ENCODE peak calls at places on chromosomes 11 and 22, in five cellular contexts. E is astrocyte of the spinal cord, W is tibial nerve, S is HS-5, T is mucosa of descending colon. X is an unnamed sample.

GRCh38 chr11:81963018-81963417 is 770.6 kb downstream of the FAM181B start:
- DNase-seq in E (no peak), W (no peak), S (peak), T (no peak), X (no peak)

GRCh38 chr11:20933958-20934357 is 264.6 kb downstream of the NELL1 start:
- DNase-seq in E (no peak), W (no peak), S (no peak), T (no peak), X (no peak)

GRCh38 chr11:8381343-8381742 is 117.7 kb upstream of the LMO1 start:
- DNase-seq in E (no peak), W (no peak), S (no peak), T (no peak), X (no peak)

GRCh38 chr11:30735946-30736345 is 149.8 kb upstream of the MPPED2 start:
- DNase-seq in E (no peak), W (no peak), S (no peak), T (no peak), X (no peak)

GRCh38 chr11:126354631-126355323 is 709 bp upstream of the ST3GAL4 start:
- DNase-seq in E (no peak), W (no peak), S (no peak), T (no peak), X (no peak)

GRCh38 chr11:134270250-134270714 is 5.9 kb upstream of the GLB1L3 start:
- DNase-seq in E (no peak), W (no peak), S (no peak), T (no peak), X (no peak)

GRCh38 chr22:47691152-47691895 is 928.9 kb downstream of the TBC1D22A start:
- DNase-seq in E (no peak), W (no peak), S (no peak), T (no peak), X (no peak)

GRCh38 chr11:65087216-65087615 is 3.2 kb downstream of the ZFPL1 start:
- DNase-seq in E (no peak), W (no peak), S (no peak), T (no peak), X (no peak)

GRCh38 chr11:119903389-119903788 is 174.4 kb upstream of the NECTIN1 start:
- DNase-seq in E (no peak), W (no peak), S (no peak), T (no peak), X (no peak)

GRCh38 chr22:45105281-45105700 is 58.4 kb upstream of the NUP50 start:
- DNase-seq in E (no peak), W (no peak), S (peak), T (no peak), X (no peak)

GRCh38 chr22:20324139-20324516 is 4.3 kb upstream of the DGCR6L start:
- DNase-seq in E (no peak), W (no peak), S (no peak), T (no peak), X (no peak)

GRCh38 chr11:64544616-64545296 is 46.3 kb upstream of the SLC22A12 start:
- DNase-seq in E (no peak), W (no peak), S (no peak), T (no peak), X (no peak)

GRCh38 chr11:71179877-71180276 is 72.5 kb downstream of the SHANK2 start:
- DNase-seq in E (no peak), W (no peak), S (no peak), T (no peak), X (no peak)

GRCh38 chr11:85682330-85683305 is 3.4 kb downstream of the CCDC89 start:
- DNase-seq in E (peak), W (peak), S (no peak), T (peak), X (peak)

GRCh38 chr11:107457205-107457557 is 444 bp downstream of the CWF19L2 start:
- DNase-seq in E (no peak), W (no peak), S (peak), T (no peak), X (no peak)

GRCh38 chr11:961921-962320 is 36.3 kb downstream of the AP2A2 start:
- DNase-seq in E (no peak), W (no peak), S (no peak), T (no peak), X (no peak)

GRCh38 chr22:43343262-43343988 is at the start of gene SCUBE1:
- DNase-seq in E (no peak), W (peak), S (no peak), T (peak), X (no peak)

GRCh38 chr11:118912742-118913410 is 12.8 kb downstream of the BCL9L start:
- DNase-seq in E (no peak), W (no peak), S (no peak), T (peak), X (no peak)

GRCh38 chr11:35623708-35624168 is 5.5 kb downstream of the FJX1 start:
- DNase-seq in E (peak), W (no peak), S (peak), T (no peak), X (no peak)

GRCh38 chr22:36860017-36860416 is 789 bp upstream of the NCF4 start:
- DNase-seq in E (no peak), W (no peak), S (no peak), T (no peak), X (no peak)

GRCh38 chr11:38416141-38416540 is 1818.1 kb upstream of the RAG2 start:
- DNase-seq in E (peak), W (no peak), S (no peak), T (no peak), X (no peak)

GRCh38 chr11:1138053-1138452 is 19.7 kb upstream of the MUC5AC start:
- DNase-seq in E (peak), W (no peak), S (no peak), T (no peak), X (no peak)

GRCh38 chr22:36554101-36554500 is 25.1 kb upstream of the EIF3D start:
- DNase-seq in E (no peak), W (no peak), S (no peak), T (no peak), X (no peak)

GRCh38 chr11:123246749-123247497 is 51.9 kb upstream of the CLMP start:
- DNase-seq in E (peak), W (peak), S (no peak), T (peak), X (peak)

GRCh38 chr11:64560139-64560771 is 30.8 kb upstream of the SLC22A12 start:
- DNase-seq in E (no peak), W (no peak), S (no peak), T (no peak), X (no peak)

GRCh38 chr11:118916842-118917388 is 8.8 kb downstream of the BCL9L start:
- DNase-seq in E (peak), W (no peak), S (no peak), T (peak), X (no peak)

GRCh38 chr11:102459393-102459792 is 6.8 kb upstream of the TMEM123 start:
- DNase-seq in E (no peak), W (no peak), S (no peak), T (no peak), X (no peak)

GRCh38 chr11:36308577-36308976 is 12.5 kb downstream of the PRR5L start:
- DNase-seq in E (no peak), W (no peak), S (no peak), T (no peak), X (no peak)

GRCh38 chr11:70090989-70091388 is 12.9 kb downstream of the ANO1 start:
- DNase-seq in E (no peak), W (no peak), S (no peak), T (no peak), X (no peak)

GRCh38 chr11:78150754-78151153 is 11.3 kb upstream of the ALG8 start:
- DNase-seq in E (no peak), W (no peak), S (no peak), T (no peak), X (no peak)

GRCh38 chr11:27085605-27086004 is 45.0 kb downstream of the BBOX1 start:
- DNase-seq in E (no peak), W (no peak), S (no peak), T (no peak), X (no peak)

GRCh38 chr11:86761978-86762377 is 38.4 kb upstream of the PRSS23 start:
- DNase-seq in E (peak), W (no peak), S (no peak), T (no peak), X (no peak)

GRCh38 chr22:22931557-22932270 is 44.1 kb downstream of the IGLL5 start:
- DNase-seq in E (no peak), W (no peak), S (no peak), T (peak), X (no peak)